ENCODE peak calls at places on chromosomes 6 and 20, in seven cellular contexts. A, T, X, U, W, C and R are unnamed samples.

GRCh38 chr20:45105317-45105716 is 4.4 kb upstream of the KCNS1 start:
- DNase-seq in A (no peak), T (no peak), X (peak), U (no peak), W (no peak), C (no peak), R (no peak)

GRCh38 chr6:25427549-25427948 is 148.4 kb downstream of the CARMIL1 start:
- DNase-seq in A (no peak), T (no peak), X (no peak), U (no peak), W (no peak), C (no peak), R (no peak)

GRCh38 chr6:49556429-49556837 is 6.0 kb downstream of the C6orf141 start:
- DNase-seq in A (peak), T (peak), X (peak), U (no peak), W (no peak), C (no peak), R (peak)

GRCh38 chr6:168526841-168527281 is 85.9 kb downstream of the SMOC2 start:
- DNase-seq in A (peak), T (no peak), X (no peak), U (no peak), W (no peak), C (no peak), R (no peak)

GRCh38 chr6:110944681-110945151 is 13.8 kb upstream of the GTF3C6 start:
- DNase-seq in A (no peak), T (peak), X (peak), U (no peak), W (no peak), C (no peak), R (peak)

GRCh38 chr6:111357680-111358079 is 125.3 kb downstream of the REV3L start:
- DNase-seq in A (no peak), T (no peak), X (no peak), U (no peak), W (no peak), C (no peak), R (no peak)

GRCh38 chr20:14879020-14879697 is 541.7 kb upstream of the FLRT3 start:
- DNase-seq in A (no peak), T (peak), X (peak), U (no peak), W (no peak), C (no peak), R (peak)

GRCh38 chr6:158073776-158074175 is 92.1 kb downstream of the SYNJ2 start:
- DNase-seq in A (no peak), T (no peak), X (no peak), U (no peak), W (no peak), C (no peak), R (no peak)

GRCh38 chr6:131807644-131808459 is at the start of gene ENPP1:
- DNase-seq in A (peak), T (peak), X (peak), U (peak), W (peak), C (peak), R (no peak)

GRCh38 chr6:111657146-111657545 is 51.5 kb upstream of the TRAF3IP2 start:
- DNase-seq in A (no peak), T (peak), X (peak), U (no peak), W (no peak), C (no peak), R (peak)

GRCh38 chr6:658244-658643 is 1.3 kb upstream of the HUS1B start:
- DNase-seq in A (no peak), T (no peak), X (no peak), U (no peak), W (no peak), C (no peak), R (no peak)

GRCh38 chr20:17843246-17844132 is 125.1 kb downstream of the SNX5 start:
- DNase-seq in A (no peak), T (peak), X (peak), U (no peak), W (peak), C (no peak), R (no peak)

GRCh38 chr6:16713597-16713996 is 47.7 kb downstream of the ATXN1 start:
- DNase-seq in A (no peak), T (no peak), X (no peak), U (no peak), W (no peak), C (no peak), R (no peak)

GRCh38 chr20:47655635-47656034 is 129.6 kb downstream of the SULF2 start:
- DNase-seq in A (no peak), T (no peak), X (no peak), U (no peak), W (no peak), C (no peak), R (no peak)

GRCh38 chr6:14797875-14798593 is 447.8 kb upstream of the JARID2 start:
- DNase-seq in A (no peak), T (no peak), X (no peak), U (no peak), W (no peak), C (no peak), R (no peak)

GRCh38 chr20:53245581-53245980 is 273.4 kb downstream of the TSHZ2 start:
- DNase-seq in A (no peak), T (no peak), X (no peak), U (no peak), W (no peak), C (no peak), R (no peak)

GRCh38 chr6:140061422-140062041 is 687.1 kb upstream of the CITED2 start:
- DNase-seq in A (no peak), T (no peak), X (no peak), U (no peak), W (no peak), C (no peak), R (no peak)

GRCh38 chr6:37173573-37174195 is 3.7 kb downstream of the PIM1 start:
- DNase-seq in A (no peak), T (no peak), X (no peak), U (no peak), W (peak), C (no peak), R (no peak)

GRCh38 chr6:37172991-37173572 is 3.1 kb downstream of the PIM1 start:
- DNase-seq in A (no peak), T (no peak), X (no peak), U (no peak), W (no peak), C (no peak), R (no peak)

GRCh38 chr6:37171141-37171969 is 1.4 kb downstream of the PIM1 start:
- DNase-seq in A (peak), T (peak), X (peak), U (peak), W (peak), C (peak), R (peak)

GRCh38 chr6:37170273-37171140 is 555 bp downstream of the PIM1 start:
- DNase-seq in A (peak), T (peak), X (peak), U (peak), W (no peak), C (peak), R (peak)

GRCh38 chr6:37171970-37172812 is 2.2 kb downstream of the PIM1 start:
- DNase-seq in A (peak), T (peak), X (peak), U (peak), W (peak), C (peak), R (peak)
- H3K27ac ChIP-seq in A (peak), T (peak), X (peak), U (no peak), W (peak), C (peak), R (peak)

DNA sequence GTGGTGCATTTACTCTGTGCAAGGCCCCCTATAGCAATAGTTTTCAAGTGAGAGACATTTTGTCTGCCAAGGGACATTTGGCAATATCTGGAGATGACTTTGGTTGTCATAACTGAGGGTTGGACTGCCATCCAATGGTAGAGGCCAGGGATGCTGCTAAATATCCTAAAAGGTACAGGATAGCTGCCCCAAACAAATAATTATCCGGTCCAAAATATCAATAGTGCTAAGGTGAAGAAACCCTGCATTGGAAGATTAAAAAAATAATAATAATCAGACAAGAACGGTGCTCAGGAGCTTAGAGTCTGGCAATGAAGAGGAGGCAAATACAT is 11.3 kb upstream of the FILIP1 start:
- DNase-seq in A (no peak), T (no peak), X (no peak), U (no peak), W (no peak), C (no peak), R (no peak)
- TF ChIP-seq CTCF in A (no peak), T (peak), X (no peak), U (no peak), W (no peak), C (peak), R (peak)

GRCh38 chr6:141956868-141957267 is 175.9 kb upstream of the GJE1 start:
- DNase-seq in A (no peak), T (no peak), X (no peak), U (no peak), W (no peak), C (no peak), R (no peak)
- H3K27ac ChIP-seq in A (no peak), T (no peak), X (no peak), U (no peak), W (no peak), C (no peak), R (no peak)

DNA sequence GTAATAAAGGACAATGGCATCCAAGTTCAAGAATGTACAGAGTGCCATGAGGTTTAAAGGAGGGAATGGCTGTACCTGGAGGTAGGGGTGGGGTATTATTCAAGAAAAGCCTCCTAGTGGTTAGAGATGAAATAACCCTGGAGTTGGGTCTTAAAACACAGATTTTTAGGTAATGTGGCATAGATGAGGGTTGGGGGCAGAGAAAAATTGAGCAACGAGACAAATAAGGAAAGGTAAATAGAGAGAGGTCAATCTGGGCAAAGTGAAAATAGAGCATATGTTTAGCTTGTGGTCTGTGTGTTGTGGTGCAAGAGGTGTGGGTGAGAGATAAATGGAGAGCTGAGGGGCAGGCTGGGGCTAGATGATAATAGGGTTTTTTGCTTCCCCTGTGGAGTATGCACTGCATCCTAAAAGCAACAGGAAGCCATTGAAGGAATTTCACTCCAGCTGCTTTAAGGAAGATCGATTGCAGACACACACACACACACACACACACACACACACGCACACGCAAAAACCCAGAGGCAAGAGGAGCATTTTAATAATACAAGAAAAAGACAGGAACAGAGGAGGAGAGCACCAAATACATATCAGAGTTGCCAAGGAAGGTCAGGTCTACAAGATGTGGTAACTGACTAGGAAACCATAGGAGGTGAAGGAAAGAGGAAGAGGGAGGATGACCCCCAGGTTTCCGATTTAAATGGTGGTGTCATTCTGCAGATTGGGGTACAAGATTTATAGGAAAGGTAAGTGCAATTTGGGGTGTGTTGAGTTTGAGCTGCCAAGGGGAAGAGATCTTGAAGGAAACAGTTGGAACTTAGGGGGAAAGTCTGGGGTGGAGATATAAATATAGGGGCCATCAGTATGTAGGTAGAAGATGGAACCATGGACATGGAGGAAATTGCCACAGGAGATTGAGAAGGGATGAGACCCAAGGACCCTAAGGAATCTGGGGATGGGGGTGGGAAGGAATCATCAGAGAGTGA is 31.3 kb upstream of the ADGRF1 start:
- DNase-seq in A (no peak), T (no peak), X (no peak), U (no peak), W (no peak), C (no peak), R (no peak)
- TF ChIP-seq CTCF in A (no peak), T (peak), X (no peak), U (peak), W (no peak), C (peak), R (peak)

GRCh38 chr6:36599791-36600209 is 5.6 kb downstream of the SRSF3 start:
- DNase-seq in A (no peak), T (peak), X (peak), U (peak), W (no peak), C (peak), R (no peak)

GRCh38 chr6:36596359-36596758 is 2.2 kb downstream of the SRSF3 start:
- DNase-seq in A (peak), T (no peak), X (no peak), U (no peak), W (no peak), C (no peak), R (no peak)

GRCh38 chr6:36597775-36598174 is 3.6 kb downstream of the SRSF3 start:
- DNase-seq in A (peak), T (no peak), X (no peak), U (no peak), W (no peak), C (peak), R (no peak)

GRCh38 chr6:36598739-36599318 is 4.7 kb downstream of the SRSF3 start:
- DNase-seq in A (peak), T (no peak), X (no peak), U (no peak), W (no peak), C (peak), R (no peak)

DNA sequence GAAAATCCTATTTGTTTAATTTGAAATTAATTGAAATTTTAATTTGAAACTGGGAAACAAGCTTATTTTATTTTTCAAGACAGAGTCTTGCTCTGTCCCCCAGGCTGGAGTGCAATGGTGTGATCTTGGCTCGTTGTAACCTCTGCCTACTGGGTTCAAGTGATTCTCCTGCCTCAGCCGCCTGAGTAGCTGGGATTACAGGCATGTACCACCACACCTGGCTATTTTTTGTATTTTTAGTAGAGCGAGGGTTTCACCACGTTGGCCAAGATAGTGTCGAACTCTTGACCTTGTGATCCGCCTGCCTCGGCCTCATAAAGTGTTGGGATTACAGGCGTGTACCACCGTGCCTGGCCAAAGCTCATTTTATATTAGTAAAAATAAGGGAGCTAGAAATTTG is 4.2 kb downstream of the SRSF3 start:
- DNase-seq in A (peak), T (no peak), X (no peak), U (no peak), W (no peak), C (peak), R (no peak)
- H3K27ac ChIP-seq in A (peak), T (peak), X (peak), U (no peak), W (no peak), C (no peak), R (no peak)

GRCh38 chr6:30345852-30346251 is 896 bp downstream of the RPP21 start:
- DNase-seq in A (no peak), T (no peak), X (no peak), U (no peak), W (no peak), C (no peak), R (no peak)

GRCh38 chr6:30348957-30349356 is 4.0 kb downstream of the RPP21 start:
- DNase-seq in A (no peak), T (no peak), X (no peak), U (no peak), W (no peak), C (no peak), R (no peak)

GRCh38 chr6:30352550-30352949 is 7.6 kb downstream of the RPP21 start:
- DNase-seq in A (no peak), T (no peak), X (no peak), U (no peak), W (no peak), C (no peak), R (no peak)

GRCh38 chr6:30350519-30350918 is 5.6 kb downstream of the RPP21 start:
- DNase-seq in A (no peak), T (no peak), X (no peak), U (no peak), W (no peak), C (no peak), R (no peak)

DNA sequence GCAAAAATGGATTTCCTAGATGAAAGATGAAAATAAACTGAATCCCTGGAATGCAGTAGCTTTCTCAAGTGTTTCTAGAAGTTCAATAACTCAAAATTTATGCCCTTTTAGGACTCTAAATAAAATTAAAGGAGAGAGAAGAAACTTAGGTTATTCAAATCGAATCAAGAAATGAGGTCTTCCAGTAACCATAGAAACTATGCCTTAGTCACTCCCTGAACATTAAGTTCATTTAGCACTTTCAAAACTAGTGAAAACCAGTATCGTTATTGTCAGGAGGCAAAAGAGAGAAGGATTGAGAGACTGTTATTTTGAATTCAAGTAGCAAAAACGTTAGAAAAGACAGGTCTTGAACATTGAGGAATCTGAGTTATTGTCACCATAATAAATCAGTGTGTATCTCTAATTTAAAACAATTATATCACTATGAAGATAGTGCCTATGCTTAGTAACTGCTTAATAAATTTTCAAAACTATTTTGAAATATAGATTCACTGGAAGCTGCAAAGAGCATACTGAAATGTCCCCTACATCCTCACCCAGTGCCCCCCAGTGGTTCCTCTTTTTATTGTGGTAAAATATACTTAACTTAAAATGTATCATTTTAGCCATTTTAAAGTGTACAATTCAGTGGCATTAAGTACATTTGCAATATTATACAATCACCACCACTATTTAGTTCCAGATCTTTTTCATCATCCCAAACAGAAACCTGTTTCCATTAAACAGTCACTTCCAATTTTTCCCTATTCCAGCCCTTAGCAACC is 4.6 kb downstream of the RPP21 start:
- DNase-seq in A (no peak), T (no peak), X (no peak), U (no peak), W (no peak), C (no peak), R (no peak)
- TF ChIP-seq CTCF in A (no peak), T (no peak), X (no peak), U (no peak), W (no peak), C (no peak), R (peak)

DNA sequence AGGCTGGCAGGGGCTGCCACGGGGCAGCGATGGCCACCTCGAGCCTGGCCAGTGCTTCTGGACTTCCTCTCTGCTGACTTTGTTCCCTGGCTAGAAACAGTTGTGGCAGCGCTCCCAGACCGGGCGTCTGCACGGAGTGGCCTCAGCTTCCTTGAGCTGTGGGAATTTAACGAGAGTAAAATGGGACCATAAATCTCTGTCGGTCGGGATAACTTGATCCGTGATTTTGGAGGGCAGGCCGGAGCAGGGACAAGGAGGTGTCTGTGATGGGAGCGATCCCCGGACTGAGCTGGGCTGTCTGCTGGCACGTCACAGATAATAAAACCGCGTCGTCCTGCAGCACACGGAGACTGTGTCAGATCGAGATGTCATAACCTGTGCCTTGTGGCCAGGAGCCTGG is 6.3 kb upstream of the RBBP8NL start:
- DNase-seq in A (peak), T (no peak), X (no peak), U (no peak), W (no peak), C (no peak), R (no peak)
- H3K27ac ChIP-seq in A (peak), T (no peak), X (no peak), U (no peak), W (no peak), C (no peak), R (no peak)

GRCh38 chr6:165689699-165690098 is 26.7 kb upstream of the PDE10A start:
- DNase-seq in A (no peak), T (no peak), X (no peak), U (no peak), W (no peak), C (no peak), R (no peak)
- TF ChIP-seq CTCF in A (no peak), T (no peak), X (no peak), U (peak), W (no peak), C (no peak), R (no peak)

DNA sequence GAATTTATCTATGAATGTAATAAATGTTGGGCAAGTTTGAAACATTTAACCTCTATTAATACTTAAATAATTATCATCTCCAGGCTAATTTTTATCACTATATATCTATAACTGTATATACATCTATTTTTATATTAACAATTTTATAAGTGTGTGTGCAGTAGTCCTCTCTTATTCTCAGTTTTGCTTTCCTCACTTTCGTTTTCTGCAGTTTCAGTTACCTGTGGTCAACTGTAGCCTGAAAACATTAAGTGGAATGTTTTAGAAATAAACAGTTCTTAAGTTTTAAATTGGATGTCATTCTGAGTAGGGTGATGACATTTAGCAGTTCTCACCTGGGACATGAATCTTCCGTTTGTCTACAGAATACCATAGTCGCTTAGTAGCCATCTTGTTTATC is 379.4 kb upstream of the MAN1A1 start:
- DNase-seq in A (no peak), T (no peak), X (no peak), U (no peak), W (no peak), C (no peak), R (no peak)
- H3K27ac ChIP-seq in A (no peak), T (no peak), X (no peak), U (no peak), W (no peak), C (no peak), R (no peak)